ENCODE peak calls at places on chromosomes 16 and 17, in five cellular contexts. One of them, this sample, is unnamed. For H3K4me1, the result is how much of the 10 kb centered on the place peaks cover.

GRCh38 chr16:12245088-12245922 is 268.8 kb downstream of the SNX29 start:
- DNase-seq in CD4-positive, CD25-positive, alpha-beta regulatory T cell: no peak
- DNase-seq in left ventricle myocardium inferior: no peak
- DNase-seq in sigmoid colon: no peak
- DNase-seq in GM23338: no peak
- DNase-seq in this sample: no peak

GRCh38 chr17:21043296-21044232 is 753 bp upstream of the USP22 start:
- DNase-seq in GM23338: peak
- DNase-seq in CD4-positive, CD25-positive, alpha-beta regulatory T cell: peak
- DNase-seq in sigmoid colon: peak
- DNase-seq in left ventricle myocardium inferior: peak
- DNase-seq in this sample: peak

GRCh38 chr17:31256936-31257335 is 40.1 kb downstream of the OMG start:
- DNase-seq in sigmoid colon: no peak
- DNase-seq in GM23338: no peak
- DNase-seq in CD4-positive, CD25-positive, alpha-beta regulatory T cell: no peak
- DNase-seq in left ventricle myocardium inferior: no peak
- DNase-seq in this sample: no peak

GRCh38 chr16:57032931-57033330 is 43.6 kb downstream of the NLRC5 start:
- DNase-seq in GM23338: no peak
- DNase-seq in CD4-positive, CD25-positive, alpha-beta regulatory T cell: no peak
- DNase-seq in sigmoid colon: no peak
- DNase-seq in left ventricle myocardium inferior: no peak
- DNase-seq in this sample: no peak

GRCh38 chr16:83689385-83689831 is 118.4 kb upstream of the HSBP1 start:
- DNase-seq in sigmoid colon: no peak
- DNase-seq in GM23338: peak
- DNase-seq in left ventricle myocardium inferior: no peak
- DNase-seq in CD4-positive, CD25-positive, alpha-beta regulatory T cell: no peak
- DNase-seq in this sample: no peak

GRCh38 chr17:33940769-33941168 is 314.3 kb upstream of the CCL2 start:
- DNase-seq in sigmoid colon: no peak
- DNase-seq in GM23338: no peak
- DNase-seq in CD4-positive, CD25-positive, alpha-beta regulatory T cell: no peak
- DNase-seq in left ventricle myocardium inferior: peak
- DNase-seq in this sample: no peak

GRCh38 chr17:30363715-30364202 is 15.0 kb upstream of the CPD start:
- DNase-seq in GM23338: no peak
- DNase-seq in sigmoid colon: no peak
- DNase-seq in CD4-positive, CD25-positive, alpha-beta regulatory T cell: peak
- DNase-seq in left ventricle myocardium inferior: no peak
- DNase-seq in this sample: peak

GRCh38 chr16:48961546-48961945 is 320.1 kb downstream of the CBLN1 start:
- DNase-seq in CD4-positive, CD25-positive, alpha-beta regulatory T cell: no peak
- DNase-seq in GM23338: no peak
- DNase-seq in sigmoid colon: no peak
- DNase-seq in left ventricle myocardium inferior: no peak
- DNase-seq in this sample: no peak

GRCh38 chr16:20941635-20941926 is 41.0 kb downstream of the LYRM1 start:
- DNase-seq in CD4-positive, CD25-positive, alpha-beta regulatory T cell: no peak
- DNase-seq in GM23338: no peak
- DNase-seq in left ventricle myocardium inferior: no peak
- DNase-seq in sigmoid colon: no peak
- DNase-seq in this sample: no peak

GRCh38 chr17:40306395-40306794 is 2.6 kb upstream of the RARA start:
- DNase-seq in left ventricle myocardium inferior: no peak
- DNase-seq in sigmoid colon: no peak
- DNase-seq in CD4-positive, CD25-positive, alpha-beta regulatory T cell: no peak
- DNase-seq in GM23338: no peak
- DNase-seq in this sample: no peak
- H3K4me1 ChIP-seq in left ventricle myocardium inferior: half or more
- H3K4me1 ChIP-seq in sigmoid colon: under half
- H3K4me1 ChIP-seq in CD4-positive, CD25-positive, alpha-beta regulatory T cell: under half
- H3K4me1 ChIP-seq in GM23338: under half
- H3K4me1 ChIP-seq in this sample: half or more

GRCh38 chr16:4938683-4939030 is 1.7 kb upstream of the PPL start:
- DNase-seq in left ventricle myocardium inferior: no peak
- DNase-seq in CD4-positive, CD25-positive, alpha-beta regulatory T cell: no peak
- DNase-seq in GM23338: no peak
- DNase-seq in sigmoid colon: no peak
- DNase-seq in this sample: no peak
- H3K4me1 ChIP-seq in left ventricle myocardium inferior: under half
- H3K4me1 ChIP-seq in CD4-positive, CD25-positive, alpha-beta regulatory T cell: under half
- H3K4me1 ChIP-seq in GM23338: under half
- H3K4me1 ChIP-seq in sigmoid colon: under half
- H3K4me1 ChIP-seq in this sample: under half

DNA sequence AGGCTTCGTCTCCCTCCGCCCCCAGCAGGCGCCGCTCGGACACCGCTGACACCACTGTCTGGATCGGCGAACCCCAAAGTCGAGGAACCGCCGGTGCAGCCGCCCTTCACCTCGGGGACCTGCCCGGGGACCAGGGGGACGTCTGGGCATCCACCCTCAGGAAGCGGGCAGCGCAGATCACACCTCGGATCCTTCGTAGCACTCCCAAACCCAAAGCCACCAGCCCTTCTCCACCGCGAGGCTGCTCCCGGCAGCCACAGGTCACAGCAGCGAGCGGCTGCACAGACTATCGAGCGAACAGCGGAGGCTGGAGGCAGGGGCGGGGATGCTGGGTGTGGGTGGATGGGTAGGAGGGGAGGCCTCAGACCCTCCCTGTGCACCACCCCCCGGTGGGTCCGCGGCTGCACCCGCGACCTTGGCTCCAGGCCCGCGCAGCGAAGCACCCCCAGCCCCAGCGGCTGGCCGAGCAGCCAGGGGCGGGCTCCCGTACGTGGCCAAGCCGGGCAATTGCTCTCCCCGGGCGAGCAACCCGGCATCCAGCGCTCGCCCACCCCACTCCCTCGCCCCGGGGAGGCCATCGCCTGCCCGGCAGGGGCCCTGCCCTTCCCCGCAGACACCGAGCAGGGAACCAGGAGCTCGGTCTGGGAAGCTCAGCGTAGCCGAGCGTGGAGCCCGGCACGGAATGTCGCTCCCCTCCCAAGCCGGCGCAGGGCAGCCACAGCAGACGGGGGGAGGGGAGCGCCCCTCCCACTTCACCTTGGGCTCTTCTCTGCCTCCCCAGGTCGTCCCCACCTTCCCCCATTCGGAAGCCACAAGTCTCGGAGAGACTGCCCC is 1.0 kb downstream of the SDK2 start:
- DNase-seq in sigmoid colon: no peak
- DNase-seq in CD4-positive, CD25-positive, alpha-beta regulatory T cell: no peak
- DNase-seq in GM23338: peak
- DNase-seq in left ventricle myocardium inferior: peak
- DNase-seq in this sample: peak
- H3K4me1 ChIP-seq in sigmoid colon: under half
- H3K4me1 ChIP-seq in CD4-positive, CD25-positive, alpha-beta regulatory T cell: under half
- H3K4me1 ChIP-seq in GM23338: under half
- H3K4me1 ChIP-seq in left ventricle myocardium inferior: under half
- H3K4me1 ChIP-seq in this sample: under half

DNA sequence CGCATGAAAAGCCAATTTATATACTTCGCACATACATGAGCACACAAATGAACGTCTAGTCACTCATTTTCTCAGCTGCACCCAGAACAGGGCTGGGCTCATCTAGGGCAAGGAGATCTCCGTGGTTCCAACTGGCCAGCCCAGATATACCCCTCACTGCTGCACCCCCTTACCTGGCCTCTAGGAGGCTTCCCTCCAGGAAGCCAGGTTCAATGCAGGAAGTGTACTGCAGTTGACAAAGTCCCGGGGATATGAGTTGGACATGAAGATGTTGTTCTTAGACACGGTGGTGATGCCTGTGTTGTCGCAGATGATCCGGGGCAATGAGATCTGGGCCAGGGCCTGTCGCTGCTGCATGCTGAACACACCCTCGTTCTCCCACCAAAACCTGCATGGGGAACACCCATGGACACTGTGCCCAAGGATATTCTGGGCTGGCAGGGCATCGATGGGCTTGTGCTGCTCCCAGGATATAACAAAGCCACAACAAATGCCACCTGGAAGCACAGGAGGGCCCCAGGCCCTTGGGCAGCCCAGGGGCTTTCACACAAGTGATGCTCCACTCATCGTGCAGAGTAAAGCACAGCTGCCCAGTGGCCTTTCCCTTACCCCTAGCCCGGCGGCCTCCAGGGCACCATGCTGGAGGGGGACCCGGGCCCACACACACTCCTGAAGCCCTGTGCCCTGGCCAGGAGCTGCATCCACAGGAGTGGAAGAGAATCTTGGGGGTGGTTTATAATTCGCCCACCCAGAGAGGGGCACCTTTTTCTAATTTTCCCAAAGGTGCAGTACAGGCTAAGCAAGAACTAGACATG is 10.1 kb downstream of the MPO start:
- DNase-seq in CD4-positive, CD25-positive, alpha-beta regulatory T cell: no peak
- DNase-seq in sigmoid colon: no peak
- DNase-seq in left ventricle myocardium inferior: no peak
- DNase-seq in GM23338: peak
- DNase-seq in this sample: peak
- H3K4me1 ChIP-seq in CD4-positive, CD25-positive, alpha-beta regulatory T cell: under half
- H3K4me1 ChIP-seq in sigmoid colon: under half
- H3K4me1 ChIP-seq in left ventricle myocardium inferior: under half
- H3K4me1 ChIP-seq in GM23338: under half
- H3K4me1 ChIP-seq in this sample: under half

GRCh38 chr16:68289621-68290329 is 21.0 kb downstream of the SLC7A6OS start:
- DNase-seq in CD4-positive, CD25-positive, alpha-beta regulatory T cell: peak
- DNase-seq in GM23338: no peak
- DNase-seq in left ventricle myocardium inferior: no peak
- DNase-seq in sigmoid colon: no peak
- DNase-seq in this sample: no peak
- H3K4me1 ChIP-seq in CD4-positive, CD25-positive, alpha-beta regulatory T cell: half or more
- H3K4me1 ChIP-seq in GM23338: under half
- H3K4me1 ChIP-seq in left ventricle myocardium inferior: half or more
- H3K4me1 ChIP-seq in sigmoid colon: under half
- H3K4me1 ChIP-seq in this sample: half or more

DNA sequence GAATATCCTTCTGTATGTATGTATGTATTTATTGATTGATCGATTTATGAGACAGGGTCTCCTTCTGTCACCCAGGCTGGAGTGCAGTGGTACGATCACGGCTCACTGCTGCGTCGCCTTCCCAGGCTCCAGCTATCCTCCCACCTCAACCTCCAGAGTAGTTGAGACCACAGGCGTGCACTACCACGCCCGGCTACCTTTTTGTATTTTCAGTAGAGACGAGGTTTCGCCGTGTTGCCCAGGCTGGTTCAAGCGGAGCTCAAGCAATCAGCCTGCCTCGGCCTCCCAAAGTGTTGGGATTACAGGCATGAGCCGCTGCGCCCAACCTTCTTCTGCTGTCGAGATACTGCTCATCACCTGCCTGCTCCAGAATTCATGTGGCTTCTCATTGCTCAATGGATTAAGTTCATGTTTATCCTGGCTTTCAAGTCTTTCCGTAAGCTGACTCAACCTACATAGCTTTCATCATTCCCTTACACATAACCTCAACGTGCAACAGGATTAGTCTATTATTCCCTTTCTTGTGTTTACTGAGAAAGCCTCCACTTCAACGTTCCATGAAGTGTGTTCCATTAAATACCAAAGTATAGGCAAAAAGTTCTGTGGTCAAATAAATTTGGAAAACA is 13.6 kb downstream of the TAC4 start:
- DNase-seq in sigmoid colon: no peak
- DNase-seq in left ventricle myocardium inferior: no peak
- DNase-seq in GM23338: no peak
- DNase-seq in CD4-positive, CD25-positive, alpha-beta regulatory T cell: no peak
- DNase-seq in this sample: no peak
- H3K4me1 ChIP-seq in sigmoid colon: under half
- H3K4me1 ChIP-seq in left ventricle myocardium inferior: under half
- H3K4me1 ChIP-seq in GM23338: under half
- H3K4me1 ChIP-seq in CD4-positive, CD25-positive, alpha-beta regulatory T cell: under half
- H3K4me1 ChIP-seq in this sample: under half

DNA sequence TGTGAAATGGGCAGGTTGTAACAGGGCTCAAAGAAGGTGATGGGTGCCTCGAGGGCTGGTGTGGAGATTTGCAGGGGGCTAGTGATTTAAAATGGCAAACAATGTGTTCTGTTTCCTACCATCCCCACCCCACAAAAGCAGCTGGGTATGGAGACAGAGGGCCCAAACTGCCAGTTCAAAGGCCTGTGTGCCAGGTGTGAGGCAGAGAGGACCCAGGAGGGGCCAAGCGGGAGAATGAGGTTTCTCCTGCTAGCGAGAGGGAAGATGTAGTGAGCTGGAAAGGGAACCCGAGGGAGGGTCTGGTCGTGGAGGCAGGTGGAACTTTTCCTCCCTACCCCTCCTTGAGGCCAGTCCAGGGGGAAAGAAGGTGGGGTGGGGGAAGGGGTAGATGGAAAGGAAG is 39.4 kb downstream of the LAT start:
- DNase-seq in left ventricle myocardium inferior: no peak
- DNase-seq in CD4-positive, CD25-positive, alpha-beta regulatory T cell: no peak
- DNase-seq in GM23338: no peak
- DNase-seq in sigmoid colon: peak
- DNase-seq in this sample: peak
- H3K4me1 ChIP-seq in left ventricle myocardium inferior: under half
- H3K4me1 ChIP-seq in CD4-positive, CD25-positive, alpha-beta regulatory T cell: under half
- H3K4me1 ChIP-seq in GM23338: under half
- H3K4me1 ChIP-seq in sigmoid colon: under half
- H3K4me1 ChIP-seq in this sample: under half

DNA sequence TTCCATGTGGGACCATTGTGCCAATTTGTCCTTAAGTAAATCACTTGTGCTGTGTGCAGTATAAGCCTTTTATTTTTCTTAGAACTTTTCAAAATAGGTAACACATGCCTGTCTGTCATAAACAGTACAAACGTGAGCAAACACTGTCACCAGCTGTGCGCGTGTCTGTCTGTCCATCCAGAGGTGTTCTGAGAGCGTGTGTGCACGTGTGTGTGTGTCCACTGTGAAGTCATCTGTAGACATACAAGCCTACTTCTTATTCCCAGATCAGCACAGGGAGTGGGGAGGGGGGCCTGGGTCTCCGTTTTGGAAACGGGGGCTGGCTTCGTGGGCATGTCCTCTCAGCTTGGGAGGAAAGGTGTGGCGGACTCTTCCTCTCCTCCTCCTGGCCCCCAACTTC is 9.4 kb downstream of the TMEM235 start:
- DNase-seq in GM23338: no peak
- DNase-seq in CD4-positive, CD25-positive, alpha-beta regulatory T cell: no peak
- DNase-seq in left ventricle myocardium inferior: no peak
- DNase-seq in sigmoid colon: no peak
- DNase-seq in this sample: no peak
- H3K4me1 ChIP-seq in GM23338: under half
- H3K4me1 ChIP-seq in CD4-positive, CD25-positive, alpha-beta regulatory T cell: under half
- H3K4me1 ChIP-seq in left ventricle myocardium inferior: under half
- H3K4me1 ChIP-seq in sigmoid colon: under half
- H3K4me1 ChIP-seq in this sample: under half

GRCh38 chr16:30459456-30459855 is 13.1 kb upstream of the ITGAL start:
- DNase-seq in left ventricle myocardium inferior: no peak
- DNase-seq in GM23338: no peak
- DNase-seq in CD4-positive, CD25-positive, alpha-beta regulatory T cell: no peak
- DNase-seq in sigmoid colon: no peak
- DNase-seq in this sample: no peak
- H3K4me1 ChIP-seq in left ventricle myocardium inferior: under half
- H3K4me1 ChIP-seq in GM23338: under half
- H3K4me1 ChIP-seq in CD4-positive, CD25-positive, alpha-beta regulatory T cell: under half
- H3K4me1 ChIP-seq in sigmoid colon: under half
- H3K4me1 ChIP-seq in this sample: under half